ENCODE peak calls at places on chromosomes 16 and 17, in ten cellular contexts. A is activated CD4-positive, alpha-beta T cell treated with anti-CD3 and anti-CD28 coated beads, Interleukin-2, amount 50 U/mL, for 1 hour; E is EL; O is NCI-H1417; R is K562; U is AG09319; Z is activated CD4-positive, CD25-positive, alpha-beta regulatory T cell; S is stimulated activated CD8-positive, alpha-beta memory T cell treated with anti-CD3 and anti-CD28 coated beads, Interleukin-15, amount 100 ng/mL, for 24 hours; J is effector memory CD4-positive, alpha-beta T cell; L is lower leg skin. P is an unnamed sample.
A peak's percentile ranks its signal among the peaks of the same experiment; 100 is the strongest.

GRCh38 chr17:49218941-49219913 is 8.7 kb downstream of the ABI3 start:
- DNase-seq in A (no peak), E (no peak), S (no peak), R (peak; percentile 67), Z (no peak), U (no peak), L (no peak), O (no peak), J (peak; percentile 41), P (peak; percentile 69)

GRCh38 chr16:51556694-51557327 is 405.7 kb upstream of the SALL1 start:
- DNase-seq in A (no peak), J (no peak), L (no peak), E (peak; percentile 92), O (no peak), R (no peak), S (no peak), U (peak; percentile 65), Z (no peak), P (no peak)

GRCh38 chr17:61072648-61073047 is 327.0 kb upstream of the TBX2 start:
- DNase-seq in E (peak; percentile 16), O (no peak), U (no peak), S (no peak), A (no peak), L (no peak), J (no peak), Z (no peak), R (no peak), P (no peak)

GRCh38 chr16:12225282-12225681 is 248.7 kb downstream of the SNX29 start:
- DNase-seq in S (no peak), J (no peak), U (no peak), E (no peak), Z (no peak), R (no peak), A (no peak), O (no peak), L (no peak), P (no peak)

GRCh38 chr16:64830653-64831052 is 291.2 kb downstream of the CDH11 start:
- DNase-seq in O (no peak), S (no peak), R (no peak), A (no peak), E (peak; percentile 27), L (no peak), J (no peak), U (peak; percentile 10), Z (no peak), P (no peak)

GRCh38 chr17:7711356-7711755 is 6.2 kb upstream of the DNAH2 start:
- DNase-seq in O (no peak), A (no peak), E (no peak), J (no peak), S (no peak), R (peak; percentile 51), Z (no peak), L (no peak), U (no peak), P (peak; percentile 4)

GRCh38 chr17:79992657-79993389 is 42.8 kb downstream of the TBC1D16 start:
- DNase-seq in L (no peak), O (no peak), U (no peak), E (no peak), R (no peak), J (no peak), S (no peak), Z (no peak), A (no peak), P (no peak)

GRCh38 chr17:55212880-55213279 is 51.9 kb upstream of the HLF start:
- DNase-seq in L (no peak), E (no peak), J (no peak), U (no peak), Z (no peak), R (no peak), A (no peak), S (no peak), O (no peak), P (no peak)

GRCh38 chr17:61880589-61881102 is 17.3 kb upstream of the BRIP1 start:
- DNase-seq in A (no peak), O (no peak), L (no peak), U (no peak), R (no peak), J (no peak), S (no peak), Z (no peak), E (no peak), P (no peak)

P was measured in Kasumi-1.